ENCODE peak calls at places on chromosomes 4 and X, in six cellular contexts. N is IMR-90, X is H9, L is neuronal stem cell, Z is mesendoderm, F is H1. W is an unnamed sample.

GRCh38 chr4:109294006-109294405 is 8.5 kb downstream of the COL25A1 start:
- DNase-seq in N (no peak), Z (peak), F (no peak), L (peak), X (peak), W (no peak)

GRCh38 chr4:24774452-24774851 is 20.9 kb upstream of the SOD3 start:
- DNase-seq in X (no peak), L (no peak), N (peak), F (no peak), Z (no peak), W (no peak)

GRCh38 chr4:92305148-92305877 is 1.5 kb downstream of the GRID2 start:
- DNase-seq in L (peak), N (peak), X (peak), Z (peak), F (peak), W (peak)

GRCh38 chr4:84433603-84434232 is 65.4 kb downstream of the NKX6-1 start:
- DNase-seq in N (no peak), F (no peak), X (no peak), Z (no peak), L (no peak), W (no peak)

GRCh38 chr4:87019243-87019817 is 84.5 kb downstream of the AFF1 start:
- DNase-seq in Z (no peak), N (no peak), F (no peak), X (no peak), L (no peak), W (no peak)

GRCh38 chrX:135931644-135932487 is 38.4 kb downstream of the SAGE1 start:
- DNase-seq in Z (peak), N (peak), L (peak), X (peak), F (peak), W (peak)

GRCh38 chr4:102263024-102263787 is 82.1 kb downstream of the SLC39A8 start:
- DNase-seq in L (peak), F (no peak), Z (peak), N (peak), X (no peak), W (peak)

GRCh38 chr4:171651071-171651470 is 162.1 kb upstream of the GALNTL6 start:
- DNase-seq in F (no peak), L (no peak), Z (no peak), X (no peak), N (no peak), W (no peak)

GRCh38 chr4:152029631-152030030 is 268.8 kb upstream of the GATB start:
- DNase-seq in N (no peak), X (no peak), F (no peak), L (no peak), Z (no peak), W (no peak)

GRCh38 chr4:51885371-51885770 is 42.4 kb downstream of the DCUN1D4 start:
- DNase-seq in X (peak), Z (peak), N (peak), L (no peak), F (no peak), W (peak)

GRCh38 chr4:52376107-52376704 is 282.9 kb downstream of the USP46 start:
- DNase-seq in N (peak), F (no peak), L (peak), X (no peak), Z (peak), W (peak)

GRCh38 chrX:53685711-53686110 is 808 bp downstream of the HUWE1 start:
- DNase-seq in F (no peak), X (no peak), L (no peak), N (peak), Z (no peak), W (no peak)
- H3K23ac ChIP-seq in F (no peak), X (no peak), L (no peak), N (peak), Z (no peak), W (no peak)

DNA sequence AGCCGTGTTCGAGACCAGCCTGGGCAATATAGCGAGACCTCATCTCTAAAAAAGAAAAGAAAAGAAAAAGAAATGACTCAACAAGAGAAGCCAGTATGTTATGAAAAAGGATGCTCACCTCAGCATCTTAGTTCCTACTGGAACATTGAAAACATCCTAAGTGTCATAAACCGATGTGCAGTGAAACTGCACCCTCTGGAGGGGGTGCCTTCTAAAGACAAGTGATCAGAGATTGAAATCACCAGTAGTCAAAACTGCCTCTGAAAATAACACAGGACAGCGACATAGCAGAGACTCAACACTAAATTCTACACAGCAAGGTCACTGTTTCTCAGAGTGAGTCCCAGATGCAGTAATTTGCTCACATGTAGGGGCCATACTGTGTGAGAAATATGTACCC is 28.0 kb upstream of the ATP6AP2 start:
- DNase-seq in X (no peak), F (no peak), Z (no peak), N (peak), L (no peak), W (peak)
- H2BK15ac ChIP-seq in X (no peak), F (no peak), Z (no peak), N (no peak), L (no peak), W (no peak)

DNA sequence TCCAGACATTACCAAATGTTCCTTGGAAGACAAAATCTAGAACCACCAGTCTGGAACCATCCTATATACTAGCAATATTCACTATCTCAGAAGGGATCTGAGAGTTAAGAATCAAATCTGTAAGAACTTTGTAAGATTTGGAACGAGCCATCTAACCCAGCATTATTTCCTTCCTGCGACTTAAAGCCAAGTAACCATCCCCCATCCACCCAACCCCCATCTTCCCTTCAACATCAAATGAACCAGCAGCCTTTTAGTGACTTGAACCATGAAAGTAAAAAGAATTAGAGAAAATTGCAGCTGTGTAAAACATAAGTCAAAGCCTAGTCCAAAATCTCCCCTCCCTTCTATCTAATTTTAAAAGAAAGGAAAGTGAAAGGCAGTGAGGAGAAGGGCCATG is 15.6 kb downstream of the RBM47 start:
- DNase-seq in X (no peak), L (no peak), N (no peak), Z (no peak), F (no peak), W (no peak)
- H3K4ac ChIP-seq in X (no peak), L (no peak), N (no peak), Z (no peak), F (no peak), W (no peak)

GRCh38 chrX:141982296-141982695 is 78.6 kb downstream of the MAGEC1 start:
- DNase-seq in L (no peak), F (no peak), N (no peak), X (no peak), Z (no peak), W (no peak)
- H3K23ac ChIP-seq in L (no peak), F (no peak), N (no peak), X (no peak), Z (no peak), W (no peak)

GRCh38 chr4:3393171-3393570 is 48.6 kb upstream of the HGFAC start:
- DNase-seq in X (peak), Z (no peak), F (no peak), N (no peak), L (no peak), W (no peak)

GRCh38 chr4:3392319-3392718 is 49.4 kb upstream of the HGFAC start:
- DNase-seq in X (peak), F (no peak), L (no peak), Z (no peak), N (no peak), W (no peak)

GRCh38 chr4:3397128-3397527 is 44.6 kb upstream of the HGFAC start:
- DNase-seq in F (no peak), Z (no peak), N (no peak), L (no peak), X (no peak), W (no peak)

GRCh38 chr4:3399277-3400194 is 42.2 kb upstream of the HGFAC start:
- DNase-seq in F (no peak), N (no peak), Z (peak), L (no peak), X (no peak), W (no peak)

DNA sequence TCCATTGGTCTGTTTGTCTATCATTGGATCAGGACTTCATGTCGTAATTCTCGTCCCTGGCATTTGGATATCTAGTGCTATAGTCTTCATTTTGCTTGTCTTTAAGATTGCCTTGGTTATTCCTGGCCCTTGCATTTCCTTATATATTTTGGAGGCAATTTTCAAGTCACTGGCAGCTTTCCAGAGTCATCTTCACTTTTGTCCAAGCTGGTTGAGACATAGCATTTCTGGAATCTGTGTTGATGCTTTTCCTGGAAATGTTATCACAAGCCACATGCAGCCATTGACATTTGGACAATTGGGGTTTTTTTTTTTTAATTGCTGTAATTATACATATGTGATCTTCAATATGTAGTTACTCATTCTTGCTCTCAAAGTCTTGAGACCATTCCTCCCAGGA is 45.2 kb upstream of the HGFAC start:
- DNase-seq in L (no peak), Z (no peak), X (no peak), N (no peak), F (no peak), W (no peak)
- H2BK15ac ChIP-seq in L (no peak), Z (no peak), X (no peak), N (no peak), F (no peak), W (no peak)

GRCh38 chrX:152892499-152892898 is 5.4 kb upstream of the ZNF185 start:
- DNase-seq in Z (no peak), X (no peak), L (no peak), F (no peak), N (no peak), W (no peak)

GRCh38 chrX:152884171-152884570 is 13.7 kb upstream of the ZNF185 start:
- DNase-seq in X (peak), N (no peak), Z (peak), L (no peak), F (no peak), W (no peak)

GRCh38 chrX:152881289-152881688 is 16.6 kb upstream of the ZNF185 start:
- DNase-seq in X (no peak), Z (no peak), F (no peak), N (no peak), L (no peak), W (no peak)

GRCh38 chrX:152886716-152887115 is 11.2 kb upstream of the ZNF185 start:
- DNase-seq in Z (no peak), X (no peak), F (no peak), N (no peak), L (no peak), W (no peak)
- H3K4ac ChIP-seq in Z (no peak), X (no peak), F (no peak), N (no peak), L (no peak), W (no peak)

GRCh38 chr4:170097681-170098080 is 7.9 kb upstream of the AADAT start:
- DNase-seq in Z (no peak), X (no peak), L (no peak), N (no peak), F (no peak), W (no peak)

GRCh38 chr4:170089743-170090666 is at the start of gene AADAT:
- DNase-seq in N (peak), F (peak), X (peak), Z (peak), L (peak), W (peak)

GRCh38 chr4:170090667-170091052 is 904 bp upstream of the AADAT start:
- DNase-seq in F (no peak), X (no peak), Z (peak), L (no peak), N (peak), W (peak)

GRCh38 chr4:170091069-170091696 is 1.4 kb upstream of the AADAT start:
- DNase-seq in L (no peak), Z (peak), F (no peak), X (peak), N (no peak), W (no peak)

GRCh38 chr4:170093978-170094377 is 4.2 kb upstream of the AADAT start:
- DNase-seq in N (no peak), X (no peak), L (no peak), Z (peak), F (no peak), W (no peak)
- H3K23ac ChIP-seq in N (no peak), X (no peak), L (no peak), Z (no peak), F (no peak), W (no peak)

DNA sequence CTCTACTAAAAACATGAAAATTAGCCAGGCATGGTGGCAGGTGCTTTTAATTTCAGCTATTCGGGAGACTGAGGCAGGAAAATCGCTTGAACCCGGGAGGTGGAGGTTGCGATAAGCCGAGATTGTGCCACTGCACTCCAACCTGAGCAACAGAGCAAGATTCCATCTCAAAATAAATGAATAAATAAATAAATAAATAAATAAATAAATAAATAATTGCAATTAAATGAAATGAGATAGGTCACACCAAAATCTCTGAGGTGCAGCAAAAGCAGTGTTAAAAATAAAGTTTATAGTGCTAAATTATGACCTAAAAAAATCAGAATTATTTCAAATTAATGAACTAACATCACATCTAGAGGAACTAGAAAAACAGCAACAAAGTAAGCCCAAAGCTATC is 13.6 kb upstream of the CYLC1 start:
- DNase-seq in L (no peak), N (no peak), Z (no peak), X (no peak), F (no peak), W (no peak)
- H2BK15ac ChIP-seq in L (no peak), N (no peak), Z (no peak), X (no peak), F (no peak), W (no peak)

GRCh38 chrX:152895724-152896420 is 2.0 kb upstream of the ZNF185 start:
- DNase-seq in F (no peak), N (no peak), Z (no peak), X (no peak), L (no peak), W (no peak)

GRCh38 chrX:152899111-152899873 is 1.4 kb downstream of the ZNF185 start:
- DNase-seq in F (no peak), Z (no peak), L (no peak), N (no peak), X (no peak), W (no peak)

GRCh38 chrX:152896450-152896849 is 1.4 kb upstream of the ZNF185 start:
- DNase-seq in Z (no peak), L (no peak), X (no peak), N (no peak), F (no peak), W (no peak)

GRCh38 chrX:152898442-152898841 is 575 bp downstream of the ZNF185 start:
- DNase-seq in L (no peak), X (no peak), Z (no peak), N (no peak), F (no peak), W (no peak)

DNA sequence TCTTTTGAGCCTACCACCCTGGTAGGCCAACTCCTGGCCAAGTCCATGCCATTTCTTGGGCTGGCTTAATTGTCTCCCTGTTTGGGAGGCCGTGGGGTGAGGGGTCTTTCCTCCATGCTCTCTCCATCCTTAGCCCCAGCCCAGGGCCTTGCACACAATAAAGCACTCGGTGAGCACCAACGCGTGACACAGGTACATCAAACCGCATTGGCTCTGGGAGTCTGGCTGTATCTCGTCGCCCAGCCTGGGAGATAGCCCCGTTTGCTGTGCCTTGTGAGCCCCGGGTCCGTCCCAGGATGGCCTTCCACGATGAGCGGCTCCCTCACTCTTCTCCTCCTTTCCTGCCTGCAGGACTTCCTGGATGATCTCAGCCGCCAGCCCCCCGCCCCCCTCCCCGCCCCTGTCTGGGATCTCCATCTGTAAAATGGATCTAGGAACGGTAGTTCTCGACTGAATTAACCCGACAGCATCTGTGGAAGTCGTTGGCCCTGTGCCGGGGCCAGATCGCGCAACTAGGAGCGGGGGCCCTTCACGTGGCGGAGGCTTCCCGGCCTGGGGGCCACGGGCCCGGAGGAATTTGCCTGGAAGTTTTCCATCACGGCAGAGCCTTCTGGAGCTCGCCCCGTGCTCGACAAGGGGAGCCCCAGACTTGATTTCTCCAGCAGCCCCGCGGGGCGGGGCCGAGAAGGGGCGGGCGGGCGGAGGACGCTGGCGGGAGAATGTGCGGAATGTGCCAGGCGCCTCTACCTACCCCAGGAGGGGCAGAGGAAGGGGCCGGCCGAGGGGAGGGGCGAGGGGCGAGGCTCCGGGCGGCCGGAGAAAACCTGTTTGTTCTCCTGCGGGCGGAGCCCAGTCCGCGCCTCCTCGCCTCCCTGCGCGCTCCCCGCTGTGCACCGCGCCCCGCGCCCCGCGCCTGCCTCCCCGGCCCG is at the start of gene ZNF185:
- DNase-seq in X (peak), N (no peak), L (peak), F (no peak), Z (peak), W (no peak)
- H3K4ac ChIP-seq in X (no peak), N (no peak), L (peak), F (peak), Z (peak), W (no peak)

W was measured in mesenchymal stem cell.